ENCODE peak calls at places on chromosomes 2 and 18, in ten cellular contexts. I is tibial artery, Y is hepatocyte, S is GM23248, H is sigmoid colon, E is ovary, W is lung, L is HCT116, O is K562, Q is right lobe of liver. Z is an unnamed sample. For H3K4me1, the result is how much of the 10 kb centered on the place peaks cover.

GRCh38 chr2:42182654-42183308 is 13.6 kb downstream of the EML4 start:
- DNase-seq in E (no peak), H (no peak), Y (no peak), L (no peak), O (no peak), W (no peak), I (no peak), Q (no peak), S (no peak), Z (no peak)

GRCh38 chr2:222892321-222892720 is 31.5 kb downstream of the ACSL3 start:
- DNase-seq in L (no peak), E (no peak), Q (no peak), I (no peak), H (no peak), Y (no peak), W (no peak), O (no peak), S (no peak), Z (no peak)

GRCh38 chr2:145715601-145716000 is 1195.7 kb upstream of the ZEB2 start:
- DNase-seq in E (no peak), H (no peak), I (no peak), L (no peak), W (no peak), Q (no peak), S (peak), Y (no peak), O (peak), Z (no peak)

GRCh38 chr2:159904565-159905281 is 106.7 kb upstream of the CD302 start:
- DNase-seq in Y (peak), Q (peak), W (peak), H (no peak), O (peak), I (peak), E (peak), L (no peak), S (peak), Z (no peak)

GRCh38 chr2:129331638-129332037 is 647.8 kb upstream of the RAB6C start:
- DNase-seq in E (no peak), H (no peak), O (no peak), Q (no peak), I (no peak), Y (no peak), L (no peak), S (no peak), W (no peak), Z (no peak)

GRCh38 chr2:149612122-149612521 is 24.5 kb upstream of the MMADHC start:
- DNase-seq in I (no peak), E (no peak), Q (no peak), Y (no peak), S (peak), O (no peak), H (no peak), W (no peak), L (no peak), Z (no peak)

GRCh38 chr18:49166327-49166726 is 215.6 kb upstream of the SMAD7 start:
- DNase-seq in O (no peak), Y (no peak), E (no peak), S (no peak), Q (no peak), W (no peak), I (no peak), H (no peak), L (no peak), Z (no peak)

GRCh38 chr2:155975734-155976133 is 356.8 kb downstream of the NR4A2 start:
- DNase-seq in L (no peak), E (no peak), W (no peak), Q (peak), H (no peak), I (no peak), O (no peak), Y (peak), S (no peak), Z (peak)

GRCh38 chr18:13260114-13260926 is 41.8 kb downstream of the LDLRAD4 start:
- DNase-seq in Y (no peak), O (no peak), I (no peak), E (no peak), L (no peak), H (no peak), S (peak), W (no peak), Q (no peak), Z (no peak)

GRCh38 chr18:39480494-39481245 is 1915.1 kb upstream of the CELF4 start:
- DNase-seq in O (no peak), L (no peak), Y (no peak), W (no peak), I (no peak), H (no peak), E (no peak), S (no peak), Q (no peak), Z (peak)

GRCh38 chr2:173354073-173354600 is 535 bp upstream of the CDCA7 start:
- DNase-seq in L (no peak), W (no peak), E (no peak), S (peak), Y (no peak), Q (no peak), O (peak), I (no peak), H (no peak), Z (peak)

GRCh38 chr2:29166640-29167039 is 51.4 kb downstream of the CLIP4 start:
- DNase-seq in Y (no peak), S (no peak), H (no peak), I (no peak), W (no peak), E (no peak), O (no peak), Q (no peak), L (no peak), Z (no peak)

GRCh38 chr18:24014986-24015896 is 687 bp downstream of the TTC39C start:
- DNase-seq in S (peak), H (peak), I (peak), L (no peak), O (no peak), E (peak), W (peak), Q (peak), Y (peak), Z (peak)

GRCh38 chr2:189411860-189412259 is 29.4 kb upstream of the WDR75 start:
- DNase-seq in E (no peak), Y (peak), O (no peak), S (peak), Q (no peak), W (no peak), H (peak), I (no peak), L (no peak), Z (no peak)

GRCh38 chr2:37794717-37795116 is 123.3 kb upstream of the CDC42EP3 start:
- DNase-seq in I (no peak), L (no peak), Y (no peak), W (no peak), H (no peak), S (no peak), E (no peak), Q (no peak), O (no peak), Z (no peak)

GRCh38 chr2:44946681-44947360 is 5.3 kb downstream of the SIX3 start:
- DNase-seq in O (no peak), W (no peak), S (no peak), H (no peak), L (no peak), I (no peak), E (no peak), Y (no peak), Q (no peak), Z (no peak)

GRCh38 chr18:73365018-73365417 is 497.2 kb upstream of the NETO1 start:
- DNase-seq in L (no peak), W (no peak), Y (no peak), O (no peak), H (no peak), S (peak), Q (no peak), E (no peak), I (no peak), Z (no peak)

GRCh38 chr2:119065146-119065545 is 93.4 kb downstream of the C1QL2 start:
- DNase-seq in H (no peak), O (no peak), I (no peak), E (no peak), L (no peak), Y (no peak), Q (no peak), S (no peak), W (no peak), Z (no peak)

GRCh38 chr2:70525032-70525431 is 28.6 kb downstream of the TGFA start:
- DNase-seq in W (no peak), S (peak), Y (no peak), O (no peak), Q (no peak), I (no peak), E (no peak), L (peak), H (no peak), Z (no peak)

GRCh38 chr2:99691931-99692330 is 202.1 kb upstream of the REV1 start:
- DNase-seq in S (no peak), Q (no peak), Y (no peak), I (no peak), L (no peak), O (no peak), E (no peak), W (no peak), H (no peak), Z (no peak)

GRCh38 chr2:150480241-150480640 is 7.2 kb downstream of the RND3 start:
- DNase-seq in Q (no peak), L (no peak), H (peak), W (no peak), E (no peak), Y (no peak), I (no peak), O (no peak), S (peak), Z (peak)

DNA sequence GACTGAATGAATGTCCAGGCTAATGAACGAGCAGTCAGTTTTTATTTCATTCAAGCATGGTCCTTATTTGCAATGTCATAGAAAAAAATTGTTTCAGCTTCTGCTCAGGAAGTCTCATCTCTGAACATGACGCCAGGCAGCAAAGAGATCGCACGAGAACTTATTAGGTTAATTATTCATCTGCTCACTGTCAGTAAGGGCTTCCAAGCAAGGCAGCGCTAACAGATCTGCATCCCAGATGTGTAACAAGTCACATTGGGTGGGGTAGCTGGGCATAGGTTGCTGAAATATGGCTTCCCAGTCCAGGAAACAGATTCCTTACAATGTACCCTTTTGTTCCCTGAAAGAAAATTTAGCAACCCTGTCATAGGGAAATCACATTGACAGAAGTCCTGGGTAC is 63.5 kb downstream of the ANKRD44 start:
- DNase-seq in W (no peak), O (no peak), L (no peak), I (no peak), Q (no peak), S (no peak), H (no peak), E (no peak), Y (no peak), Z (no peak)
- H3K4me3 ChIP-seq in W (no peak), O (no peak), L (no peak), I (no peak), Q (no peak), S (no peak), H (no peak), E (no peak), Y (no peak), Z (no peak)

GRCh38 chr2:197195591-197195990 is 115.0 kb downstream of the ANKRD44 start:
- DNase-seq in S (no peak), E (no peak), Q (no peak), H (no peak), O (no peak), I (no peak), L (no peak), W (no peak), Y (no peak), Z (no peak)
- H3K4me1 ChIP-seq in S (under half), E (under half), Q (under half), H (under half), O (under half), I (half or more), L (under half), W (under half), Y (under half), Z (under half)

DNA sequence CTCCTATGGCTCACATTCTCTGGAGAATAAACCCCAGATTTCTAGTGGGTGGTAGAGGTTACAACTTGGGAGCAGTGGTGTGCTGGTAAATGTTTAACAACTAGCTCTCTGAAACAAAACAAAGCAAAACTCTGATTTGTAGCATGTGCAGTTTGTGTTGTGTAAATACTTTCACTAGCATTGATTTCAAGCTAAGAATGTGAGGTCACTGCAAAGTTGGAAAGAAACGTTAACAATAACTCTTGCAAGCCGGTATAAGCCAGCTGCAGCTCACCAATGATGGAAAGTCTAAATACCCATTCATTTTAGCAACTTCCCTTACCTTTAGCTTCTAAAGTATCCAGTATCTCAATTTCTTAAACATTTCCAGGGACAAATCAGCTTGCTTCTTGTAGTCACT is 140.0 kb downstream of the PLCL1 start:
- DNase-seq in W (no peak), I (no peak), L (no peak), H (no peak), S (no peak), O (no peak), Q (no peak), E (no peak), Y (peak), Z (peak)
- H3K27ac ChIP-seq in W (no peak), I (no peak), L (no peak), H (no peak), S (no peak), O (no peak), Q (no peak), E (peak), Y (peak), Z (peak)

DNA sequence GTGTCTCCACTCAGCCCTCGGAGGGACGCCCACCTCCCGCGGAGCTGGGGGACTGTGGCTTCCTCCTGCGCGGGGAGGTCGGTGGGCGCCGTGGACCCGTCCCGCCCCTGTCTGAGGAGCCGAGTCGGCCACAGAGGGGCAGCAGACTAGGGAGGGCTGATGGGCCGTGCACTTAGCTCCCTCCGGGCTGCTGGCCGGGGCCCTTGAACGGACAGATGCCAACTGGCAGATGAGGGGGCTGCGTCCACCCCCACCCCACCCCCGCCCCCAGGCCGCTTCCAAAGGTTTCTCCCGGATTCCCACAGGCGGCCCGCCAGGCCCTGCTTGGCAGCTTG is 10.4 kb upstream of the UBE2F start:
- DNase-seq in Y (no peak), H (no peak), L (no peak), O (no peak), I (no peak), E (no peak), W (no peak), S (no peak), Q (no peak), Z (no peak)
- H3K4me3 ChIP-seq in Y (no peak), H (no peak), L (no peak), O (no peak), I (peak), E (peak), W (no peak), S (peak), Q (no peak), Z (no peak)

GRCh38 chr2:227460079-227460485 is 11.9 kb upstream of the AGFG1 start:
- DNase-seq in Q (no peak), E (no peak), L (no peak), Y (no peak), W (no peak), S (peak), I (no peak), H (no peak), O (no peak), Z (no peak)

GRCh38 chr2:227462972-227463931 is 8.7 kb upstream of the AGFG1 start:
- DNase-seq in O (no peak), H (no peak), L (no peak), W (no peak), Q (no peak), S (no peak), Y (no peak), E (no peak), I (no peak), Z (no peak)

GRCh38 chr2:227462463-227462951 is 9.4 kb upstream of the AGFG1 start:
- DNase-seq in I (no peak), Y (peak), H (no peak), L (no peak), W (no peak), O (no peak), Q (no peak), S (no peak), E (no peak), Z (no peak)

GRCh38 chr2:227460833-227461232 is 11.1 kb upstream of the AGFG1 start:
- DNase-seq in W (no peak), I (no peak), Y (no peak), E (no peak), H (no peak), Q (no peak), O (no peak), S (peak), L (no peak), Z (no peak)

DNA sequence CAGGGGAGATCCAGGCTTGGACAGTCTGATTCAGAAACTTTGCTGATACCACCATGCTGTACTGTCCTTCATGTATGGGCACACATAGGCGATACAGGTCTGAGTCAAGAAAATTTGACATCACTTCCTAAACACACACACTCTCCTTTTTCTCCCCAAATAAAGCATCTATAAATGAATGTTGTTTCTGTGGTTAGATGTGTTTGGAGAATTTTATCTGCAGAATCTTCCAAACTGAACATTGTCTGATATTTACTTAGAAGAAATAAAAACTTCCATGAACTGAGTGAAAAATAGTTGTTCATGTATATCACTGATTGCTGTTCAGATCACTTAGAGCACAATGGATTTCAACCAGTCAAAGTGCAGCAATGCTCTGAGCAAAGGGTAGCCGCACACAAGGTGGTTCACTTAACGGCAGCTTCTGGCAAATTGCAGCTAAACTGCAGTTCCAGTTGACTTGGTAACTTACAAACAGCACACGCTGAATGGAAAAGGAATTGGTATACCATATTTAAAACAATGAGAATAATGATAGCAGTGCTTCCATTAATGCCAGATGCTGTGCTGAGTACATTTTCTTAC is 10.0 kb upstream of the AGFG1 start:
- DNase-seq in W (no peak), E (no peak), S (no peak), I (no peak), H (no peak), L (no peak), Y (no peak), O (no peak), Q (no peak), Z (no peak)
- H3K4me1 ChIP-seq in W (under half), E (under half), S (under half), I (under half), H (under half), L (under half), Y (under half), O (under half), Q (under half), Z (under half)

DNA sequence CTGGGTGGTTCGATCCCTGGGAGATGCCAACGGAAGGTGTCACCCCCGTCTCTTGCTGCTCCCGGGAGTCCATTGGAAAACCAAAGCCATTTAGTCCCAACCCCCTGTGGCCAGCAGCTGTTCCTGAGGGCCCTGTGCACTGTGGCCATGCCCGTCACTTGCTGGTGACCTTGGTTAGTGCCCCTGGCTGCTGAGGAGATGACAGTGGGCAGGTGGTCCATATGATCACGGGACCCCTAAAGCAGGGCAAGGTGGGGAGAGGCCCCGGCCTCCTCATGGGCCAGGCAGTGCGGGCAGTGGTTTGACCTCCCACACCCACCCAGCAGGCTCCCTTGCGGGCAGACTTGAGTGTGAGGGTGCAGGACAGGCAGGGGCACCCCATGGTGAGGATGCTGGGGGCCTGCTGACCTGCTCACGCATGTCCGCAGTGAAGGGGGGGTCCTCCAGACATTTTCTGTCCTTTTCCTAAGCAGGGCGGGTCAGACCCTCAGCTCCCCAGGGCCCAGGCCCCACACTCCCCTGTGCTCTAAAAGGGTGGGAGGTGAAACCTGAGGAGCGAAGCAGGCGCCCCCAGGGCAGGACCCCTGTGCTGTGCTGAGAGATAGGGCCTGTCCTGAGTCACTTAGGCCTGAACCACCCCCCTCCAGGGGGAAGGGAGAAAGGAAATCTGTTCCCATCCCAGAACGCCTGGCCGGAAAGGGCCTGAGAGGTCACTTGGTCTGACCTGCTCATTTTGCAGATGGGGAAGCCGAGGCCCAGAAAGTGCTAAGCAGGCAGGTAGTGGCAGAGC is 6.8 kb downstream of the ITM2C start:
- DNase-seq in I (peak), Q (peak), Y (no peak), S (no peak), O (no peak), L (no peak), H (no peak), W (no peak), E (no peak), Z (no peak)
- H3K27ac ChIP-seq in I (peak), Q (no peak), Y (peak), S (no peak), O (no peak), L (no peak), H (peak), W (no peak), E (no peak), Z (peak)

Z was measured in SJCRH30.